ENCODE peak calls at places on chromosomes 7 and 10, in eight cellular contexts. F, Z, I, P, M, V, H and R are unnamed samples.

GRCh38 chr10:49292565-49293207 is 6.3 kb upstream of the C10orf71 start:
- DNase-seq in Z (no peak), M (no peak), P (no peak), H (no peak), I (no peak), F (no peak), V (no peak), R (no peak)

GRCh38 chr10:77319557-77319956 is 318.1 kb downstream of the KCNMA1 start:
- DNase-seq in H (no peak), I (no peak), P (no peak), F (no peak), M (no peak), Z (no peak), V (no peak), R (no peak)

GRCh38 chr7:449249-450019 is 70.2 kb downstream of the PDGFA start:
- DNase-seq in M (no peak), V (no peak), H (no peak), I (no peak), F (no peak), P (no peak), Z (no peak), R (no peak)

GRCh38 chr10:27192284-27192683 is 37.1 kb downstream of the MASTL start:
- DNase-seq in M (no peak), V (no peak), Z (no peak), H (no peak), P (no peak), F (no peak), I (peak), R (peak)

GRCh38 chr10:101525848-101526247 is 62.2 kb downstream of the POLL start:
- DNase-seq in V (no peak), P (no peak), I (no peak), M (no peak), F (no peak), Z (no peak), H (no peak), R (no peak)

GRCh38 chr7:128005117-128005516 is 26.1 kb downstream of the LRRC4 start:
- DNase-seq in P (no peak), F (no peak), M (no peak), V (no peak), I (no peak), Z (no peak), H (no peak), R (no peak)

GRCh38 chr7:24982917-24983316 is 2.9 kb upstream of the OSBPL3 start:
- DNase-seq in M (no peak), P (no peak), Z (no peak), I (no peak), H (no peak), V (no peak), F (no peak), R (no peak)

GRCh38 chr10:114541081-114541833 is 116.8 kb downstream of the ABLIM1 start:
- DNase-seq in M (peak), H (no peak), V (peak), F (peak), Z (peak), I (no peak), P (peak), R (no peak)

GRCh38 chr10:61760943-61761824 is 98.5 kb downstream of the CABCOCO1 start:
- DNase-seq in Z (no peak), M (no peak), I (peak), H (no peak), P (no peak), F (no peak), V (no peak), R (peak)

GRCh38 chr7:47852330-47853245 is 95.7 kb downstream of the PKD1L1 start:
- DNase-seq in H (peak), M (no peak), Z (no peak), I (no peak), V (no peak), P (no peak), F (no peak), R (no peak)

GRCh38 chr10:126013489-126014281 is 117.3 kb downstream of the FANK1 start:
- DNase-seq in M (no peak), I (peak), Z (no peak), P (no peak), V (no peak), F (no peak), H (no peak), R (peak)

GRCh38 chr10:14118953-14119352 is 211.8 kb downstream of the FRMD4A start:
- DNase-seq in F (no peak), I (no peak), M (no peak), P (no peak), Z (no peak), V (no peak), H (no peak), R (no peak)

GRCh38 chr10:86946215-86947170 is 10.9 kb downstream of the MMRN2 start:
- DNase-seq in I (no peak), P (peak), F (peak), H (no peak), M (peak), V (peak), Z (peak), R (no peak)

GRCh38 chr10:77156406-77156879 is 481.2 kb downstream of the KCNMA1 start:
- DNase-seq in H (no peak), M (peak), I (no peak), P (no peak), Z (no peak), V (peak), F (no peak), R (no peak)

GRCh38 chr10:110827872-110828271 is 43.9 kb upstream of the PDCD4 start:
- DNase-seq in H (no peak), Z (no peak), P (peak), F (no peak), V (no peak), I (no peak), M (no peak), R (no peak)

GRCh38 chr10:49143249-49143648 is 9.4 kb upstream of the FAM170B start:
- DNase-seq in M (no peak), Z (no peak), I (no peak), F (no peak), P (no peak), H (peak), V (no peak), R (no peak)

GRCh38 chr7:71784180-71784579 is 628.0 kb downstream of the CALN1 start:
- DNase-seq in F (no peak), P (no peak), Z (no peak), H (peak), M (no peak), I (no peak), V (no peak), R (no peak)

GRCh38 chr10:21820952-21821351 is 182.6 kb downstream of the DNAJC1 start:
- DNase-seq in P (no peak), H (no peak), M (no peak), V (no peak), I (no peak), F (no peak), Z (no peak), R (no peak)

GRCh38 chr10:18504161-18504560 is 147.2 kb downstream of the NSUN6 start:
- DNase-seq in I (no peak), H (no peak), Z (no peak), F (no peak), V (no peak), M (no peak), P (no peak), R (no peak)

GRCh38 chr10:5654218-5654755 is 12.1 kb downstream of the ASB13 start:
- DNase-seq in H (no peak), F (no peak), I (no peak), M (no peak), P (no peak), V (peak), Z (no peak), R (no peak)

GRCh38 chr10:126400641-126401040 is 12.4 kb upstream of the ADAM12 start:
- DNase-seq in H (no peak), Z (no peak), I (no peak), F (no peak), V (no peak), M (no peak), P (no peak), R (no peak)

GRCh38 chr7:1695800-1696454 is 25.9 kb downstream of the ELFN1 start:
- DNase-seq in I (no peak), H (no peak), F (peak), V (no peak), M (no peak), Z (peak), P (peak), R (no peak)

GRCh38 chr7:110386914-110387313 is 704.0 kb upstream of the LRRN3 start:
- DNase-seq in Z (no peak), F (no peak), P (no peak), V (no peak), M (no peak), H (no peak), I (peak), R (peak)

GRCh38 chr10:75202321-75203096 is 8.1 kb upstream of the VDAC2 start:
- DNase-seq in F (no peak), V (peak), I (peak), Z (peak), M (peak), P (peak), H (no peak), R (no peak)

DNA sequence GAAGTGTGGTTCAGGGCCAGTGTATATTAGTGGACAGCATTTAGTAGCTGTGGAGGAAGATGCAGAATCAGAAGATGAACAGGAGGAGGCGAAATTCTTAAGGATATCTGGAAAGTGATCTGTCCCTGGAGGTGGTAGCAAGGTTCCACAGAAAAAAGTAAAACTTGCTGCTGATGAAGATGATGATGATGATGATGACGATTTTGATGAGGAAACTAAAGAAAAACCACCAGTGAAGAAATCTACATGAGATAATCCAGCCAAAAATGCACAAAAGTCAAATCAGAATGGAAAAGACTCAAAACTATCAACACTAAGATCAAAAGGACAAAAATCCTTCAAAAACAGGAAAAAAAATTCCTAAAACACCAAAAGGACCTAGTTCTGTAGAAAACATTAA is 26.3 kb downstream of the TM9SF3 start:
- DNase-seq in F (no peak), H (no peak), V (no peak), M (no peak), Z (no peak), I (no peak), P (no peak), R (no peak)
- H3K27ac ChIP-seq in F (no peak), H (no peak), V (no peak), M (no peak), Z (no peak), I (no peak), P (no peak), R (no peak)

GRCh38 chr10:94108200-94108599 is 114.5 kb downstream of the PLCE1 start:
- DNase-seq in M (no peak), I (no peak), H (no peak), P (no peak), Z (no peak), V (no peak), F (no peak), R (peak)
- H3K27ac ChIP-seq in M (no peak), I (no peak), H (no peak), P (no peak), Z (no peak), V (no peak), F (no peak), R (no peak)

DNA sequence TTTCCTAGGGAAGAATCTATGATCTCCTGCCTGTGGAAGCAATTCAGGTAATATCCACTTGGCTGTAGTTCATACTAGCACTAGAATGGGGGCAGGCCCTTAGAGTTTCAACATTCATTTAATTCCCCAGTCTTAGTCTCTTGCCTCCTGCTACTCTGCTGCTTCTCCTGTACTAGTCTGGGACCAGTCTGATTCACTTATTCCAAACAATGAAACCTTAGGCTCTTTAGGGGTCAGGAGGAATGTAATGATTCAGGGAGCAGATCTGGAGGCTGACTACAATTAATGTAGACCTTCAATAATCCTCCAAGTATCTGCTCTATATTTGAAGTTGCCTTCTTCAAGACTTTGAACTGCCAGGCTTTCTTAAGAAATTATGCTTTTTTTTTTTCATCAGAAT is 101.8 kb downstream of the GNAT3 start:
- DNase-seq in P (no peak), F (no peak), V (no peak), H (no peak), M (no peak), I (peak), Z (no peak), R (no peak)
- H3K27ac ChIP-seq in P (no peak), F (no peak), V (no peak), H (no peak), M (no peak), I (no peak), Z (no peak), R (no peak)

DNA sequence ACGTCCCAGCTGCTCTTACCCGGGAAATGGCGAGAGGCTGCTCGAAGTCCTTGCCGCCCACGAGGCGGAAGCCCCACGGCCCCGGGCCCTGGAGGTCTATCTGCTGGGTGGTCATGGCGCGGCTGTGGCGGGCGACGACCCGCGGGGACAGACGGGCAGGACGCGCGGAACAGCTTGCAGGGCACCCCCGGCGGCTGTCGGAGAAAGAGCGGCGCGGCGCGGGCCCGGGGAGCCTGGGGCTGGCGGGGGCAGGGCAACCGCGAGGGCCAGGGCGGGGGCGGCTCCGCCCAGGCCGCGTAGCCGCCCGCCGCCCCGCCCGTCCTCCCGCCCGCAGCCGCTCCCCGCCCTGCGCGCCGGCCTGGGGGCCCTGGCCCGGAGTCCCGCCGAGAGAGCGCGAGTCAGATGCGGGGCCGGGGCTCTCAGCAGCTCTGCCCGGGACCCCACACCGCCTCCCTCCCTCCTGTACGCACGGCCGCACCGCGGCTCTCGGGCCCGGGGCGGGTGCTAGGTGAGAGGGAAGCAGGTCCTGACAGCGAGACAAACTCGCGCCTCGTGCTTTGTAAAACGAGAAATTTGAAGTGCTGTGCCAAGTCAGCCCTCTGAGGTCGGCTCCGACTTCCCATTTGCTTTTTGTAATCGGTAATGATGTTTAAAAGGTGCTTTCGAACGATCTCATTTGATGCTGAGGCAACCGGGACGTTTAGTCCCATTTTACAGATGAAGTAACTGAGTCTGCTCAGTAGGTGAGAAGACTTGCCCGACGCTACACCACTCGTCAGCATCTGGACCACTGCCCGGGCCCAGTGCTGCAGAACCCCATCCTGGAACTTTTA is at the start of gene PDLIM1:
- DNase-seq in V (peak), M (peak), F (peak), I (peak), Z (peak), P (peak), H (no peak), R (no peak)
- H3K27ac ChIP-seq in V (peak), M (peak), F (peak), I (peak), Z (peak), P (peak), H (no peak), R (peak)

DNA sequence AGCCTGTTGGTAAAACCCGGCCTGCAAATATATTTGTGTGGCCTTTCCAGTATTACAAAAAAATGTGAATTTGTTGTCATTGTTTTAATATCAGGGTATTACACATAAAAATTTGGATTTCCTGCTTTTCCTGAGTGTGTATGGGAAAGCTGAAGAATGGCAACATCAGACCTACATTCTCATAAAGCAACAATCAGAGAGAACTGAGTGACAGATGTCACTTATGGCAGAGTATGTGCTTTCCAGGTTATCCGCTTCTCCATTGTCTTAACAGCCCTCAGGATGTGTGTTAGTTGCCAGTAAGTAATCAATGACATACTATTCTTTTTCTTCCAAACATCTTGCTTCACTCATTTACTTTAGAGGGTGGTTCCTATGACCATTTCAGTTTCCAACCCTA is 7.3 kb downstream of the SYPL1 start:
- DNase-seq in H (no peak), P (no peak), I (no peak), F (no peak), Z (no peak), M (no peak), V (no peak), R (no peak)
- H3K27ac ChIP-seq in H (no peak), P (no peak), I (no peak), F (no peak), Z (peak), M (no peak), V (no peak), R (no peak)

GRCh38 chr7:26398436-26399308 is 107.0 kb downstream of the SNX10 start:
- DNase-seq in V (peak), Z (peak), P (peak), I (peak), H (no peak), F (no peak), M (peak), R (peak)
- H3K27ac ChIP-seq in V (peak), Z (peak), P (peak), I (no peak), H (no peak), F (peak), M (peak), R (no peak)

GRCh38 chr10:79404690-79405131 is 40.7 kb downstream of the ZCCHC24 start:
- DNase-seq in V (no peak), I (no peak), Z (peak), M (peak), H (no peak), F (no peak), P (peak), R (no peak)
- H3K27ac ChIP-seq in V (no peak), I (peak), Z (peak), M (no peak), H (no peak), F (peak), P (peak), R (no peak)

DNA sequence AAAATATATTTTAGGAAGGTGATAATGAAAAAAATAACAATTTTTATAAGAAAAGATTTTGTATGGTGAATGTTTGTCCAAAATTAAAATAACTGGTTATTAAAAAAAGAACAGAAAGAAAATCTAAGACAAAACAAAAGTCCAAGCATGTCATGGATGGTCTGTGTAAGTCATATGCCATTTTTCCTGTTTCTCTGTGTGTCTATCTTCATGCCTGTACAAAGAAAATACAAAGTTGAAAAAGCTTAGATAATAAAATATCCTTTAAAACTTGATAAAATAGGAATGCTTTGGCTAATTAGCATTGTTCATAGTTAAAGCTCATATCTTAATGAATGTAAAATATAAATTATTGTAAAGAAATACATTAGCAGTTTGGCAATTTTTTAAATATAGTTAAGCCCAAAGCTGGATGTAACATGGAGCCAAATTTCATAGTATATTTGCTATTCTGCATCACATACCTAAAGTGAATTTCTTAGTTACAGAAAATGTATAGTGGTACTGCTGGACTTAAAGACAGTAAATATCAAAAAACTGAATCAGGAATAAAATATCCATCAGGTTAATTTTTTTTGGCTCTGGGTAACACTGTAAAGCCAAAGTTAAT is 661.1 kb downstream of the PCDH15 start:
- DNase-seq in Z (no peak), M (no peak), F (no peak), I (no peak), H (no peak), V (no peak), P (no peak), R (no peak)
- H3K27ac ChIP-seq in Z (no peak), M (no peak), F (no peak), I (no peak), H (no peak), V (no peak), P (no peak), R (no peak)

GRCh38 chr10:8294779-8295178 is 240.3 kb downstream of the GATA3 start:
- DNase-seq in P (no peak), F (no peak), I (no peak), M (no peak), H (no peak), Z (no peak), V (no peak), R (no peak)
- H3K27ac ChIP-seq in P (no peak), F (no peak), I (no peak), M (no peak), H (no peak), Z (no peak), V (no peak), R (no peak)